ENCODE peak calls at places on chromosomes 2 and 18, in four cellular contexts. One of them, this sample, is unnamed.
A peak's percentile ranks its signal among the peaks of the same experiment; 100 is the strongest.

GRCh38 chr2:71784734-71785549 is 331.6 kb downstream of the DYSF start:
- DNase-seq in lower lobe of right lung: no peak
- DNase-seq in CD8-positive, alpha-beta T cell: peak; percentile 2
- DNase-seq in body of pancreas: no peak
- DNase-seq in this sample: no peak

GRCh38 chr2:119914266-119914665 is 98.6 kb upstream of the EPB41L5 start:
- DNase-seq in lower lobe of right lung: no peak
- DNase-seq in CD8-positive, alpha-beta T cell: no peak
- DNase-seq in body of pancreas: no peak
- DNase-seq in this sample: no peak

GRCh38 chr2:178718283-178718682 is 88.9 kb downstream of the TTN start:
- DNase-seq in lower lobe of right lung: no peak
- DNase-seq in body of pancreas: no peak
- DNase-seq in CD8-positive, alpha-beta T cell: no peak
- DNase-seq in this sample: no peak

GRCh38 chr18:59915606-59916005 is 15.8 kb downstream of the PMAIP1 start:
- DNase-seq in CD8-positive, alpha-beta T cell: no peak
- DNase-seq in body of pancreas: no peak
- DNase-seq in lower lobe of right lung: no peak
- DNase-seq in this sample: no peak

GRCh38 chr2:148653437-148653836 is 8.9 kb downstream of the EPC2 start:
- DNase-seq in body of pancreas: no peak
- DNase-seq in lower lobe of right lung: no peak
- DNase-seq in CD8-positive, alpha-beta T cell: no peak
- DNase-seq in this sample: no peak

GRCh38 chr2:108385411-108386071 is 7.8 kb downstream of the SULT1C4 start:
- DNase-seq in CD8-positive, alpha-beta T cell: no peak
- DNase-seq in lower lobe of right lung: no peak
- DNase-seq in body of pancreas: no peak
- DNase-seq in this sample: no peak

GRCh38 chr2:226797989-226798421 is 1.6 kb downstream of the IRS1 start:
- DNase-seq in CD8-positive, alpha-beta T cell: no peak
- DNase-seq in lower lobe of right lung: peak; percentile 45
- DNase-seq in body of pancreas: no peak
- DNase-seq in this sample: peak; percentile 77

GRCh38 chr18:34493566-34494358 is 216.3 kb upstream of the DTNA start:
- DNase-seq in lower lobe of right lung: peak; percentile 52
- DNase-seq in CD8-positive, alpha-beta T cell: no peak
- DNase-seq in body of pancreas: peak; percentile 68
- DNase-seq in this sample: peak; percentile 77

GRCh38 chr2:83971547-83971946 is 487.5 kb downstream of the SUCLG1 start:
- DNase-seq in CD8-positive, alpha-beta T cell: no peak
- DNase-seq in body of pancreas: no peak
- DNase-seq in lower lobe of right lung: no peak
- DNase-seq in this sample: no peak

GRCh38 chr2:216023055-216023648 is 9.8 kb upstream of the MREG start:
- DNase-seq in body of pancreas: peak; percentile 53
- DNase-seq in CD8-positive, alpha-beta T cell: peak; percentile 37
- DNase-seq in lower lobe of right lung: no peak
- DNase-seq in this sample: no peak

GRCh38 chr2:50143822-50144575 is 887.9 kb downstream of the NRXN1 start:
- DNase-seq in body of pancreas: no peak
- DNase-seq in lower lobe of right lung: no peak
- DNase-seq in CD8-positive, alpha-beta T cell: no peak
- DNase-seq in this sample: no peak

GRCh38 chr18:59957957-59958356 is 58.2 kb downstream of the PMAIP1 start:
- DNase-seq in body of pancreas: peak; percentile 57
- DNase-seq in CD8-positive, alpha-beta T cell: no peak
- DNase-seq in lower lobe of right lung: no peak
- DNase-seq in this sample: no peak

GRCh38 chr2:108918156-108918845 is 70.7 kb downstream of the EDAR start:
- DNase-seq in CD8-positive, alpha-beta T cell: no peak
- DNase-seq in lower lobe of right lung: no peak
- DNase-seq in body of pancreas: no peak
- DNase-seq in this sample: no peak

GRCh38 chr2:197201874-197202273 is 108.7 kb downstream of the ANKRD44 start:
- DNase-seq in lower lobe of right lung: no peak
- DNase-seq in CD8-positive, alpha-beta T cell: no peak
- DNase-seq in body of pancreas: no peak
- DNase-seq in this sample: no peak

GRCh38 chr2:10783421-10783820 is 29.2 kb downstream of the PDIA6 start:
- DNase-seq in lower lobe of right lung: no peak
- DNase-seq in body of pancreas: no peak
- DNase-seq in CD8-positive, alpha-beta T cell: no peak
- DNase-seq in this sample: no peak

GRCh38 chr2:214410918-214411554 is at the start of gene VWC2L:
- DNase-seq in CD8-positive, alpha-beta T cell: no peak
- DNase-seq in body of pancreas: peak; percentile 50
- DNase-seq in lower lobe of right lung: peak; percentile 70
- DNase-seq in this sample: peak; percentile 38

GRCh38 chr2:232683368-232683767 is 13.8 kb upstream of the GIGYF2 start:
- DNase-seq in body of pancreas: no peak
- DNase-seq in lower lobe of right lung: no peak
- DNase-seq in CD8-positive, alpha-beta T cell: no peak
- DNase-seq in this sample: no peak

GRCh38 chr2:171404719-171405118 is 29.1 kb downstream of the METTL8 start:
- DNase-seq in CD8-positive, alpha-beta T cell: no peak
- DNase-seq in body of pancreas: no peak
- DNase-seq in lower lobe of right lung: no peak
- DNase-seq in this sample: no peak

GRCh38 chr2:221969087-221969829 is 329.5 kb downstream of the PAX3 start:
- DNase-seq in body of pancreas: peak; percentile 25
- DNase-seq in CD8-positive, alpha-beta T cell: no peak
- DNase-seq in lower lobe of right lung: no peak
- DNase-seq in this sample: no peak

GRCh38 chr2:175131252-175131651 is 36.8 kb downstream of the ATF2 start:
- DNase-seq in body of pancreas: no peak
- DNase-seq in lower lobe of right lung: no peak
- DNase-seq in CD8-positive, alpha-beta T cell: no peak
- DNase-seq in this sample: no peak

DNA sequence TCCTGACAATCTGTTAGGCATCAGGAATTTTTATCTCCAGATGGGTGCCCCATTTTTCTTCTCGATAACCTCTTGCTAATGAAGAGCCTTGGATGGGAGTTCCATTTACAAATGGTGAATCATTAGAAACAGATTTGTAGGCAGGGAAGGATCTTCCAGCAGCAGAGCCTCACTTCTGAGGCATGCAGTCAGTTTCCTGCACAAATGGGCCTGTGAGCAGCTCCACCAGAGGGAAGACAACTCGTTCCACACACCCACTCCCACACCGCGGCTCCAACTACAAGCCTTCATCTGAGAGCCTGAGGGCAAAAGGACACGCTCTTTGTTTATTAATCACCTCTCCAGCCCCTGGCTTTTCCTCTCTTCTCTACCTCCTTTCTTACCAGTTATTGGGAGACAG is 108.5 kb downstream of the CTAGE1 start:
- DNase-seq in CD8-positive, alpha-beta T cell: no peak
- DNase-seq in lower lobe of right lung: no peak
- DNase-seq in body of pancreas: no peak
- DNase-seq in this sample: no peak
- H3K4me3 ChIP-seq in CD8-positive, alpha-beta T cell: no peak overlapping the region
- H3K4me3 ChIP-seq in lower lobe of right lung: no peak overlapping the region
- H3K4me3 ChIP-seq in body of pancreas: no peak overlapping the region
- H3K4me3 ChIP-seq in this sample: no peak overlapping the region

GRCh38 chr2:70554338-70554892 is 789 bp upstream of the TGFA start:
- DNase-seq in CD8-positive, alpha-beta T cell: no peak
- DNase-seq in lower lobe of right lung: no peak
- DNase-seq in body of pancreas: no peak
- DNase-seq in this sample: no peak

GRCh38 chr2:70551156-70551555 is 2.5 kb downstream of the TGFA start:
- DNase-seq in lower lobe of right lung: no peak
- DNase-seq in CD8-positive, alpha-beta T cell: no peak
- DNase-seq in body of pancreas: no peak
- DNase-seq in this sample: no peak

GRCh38 chr2:70553584-70554337 is at the start of gene TGFA:
- DNase-seq in lower lobe of right lung: peak; percentile 93
- DNase-seq in body of pancreas: peak; percentile 89
- DNase-seq in CD8-positive, alpha-beta T cell: peak; percentile 63
- DNase-seq in this sample: peak; percentile 95

GRCh38 chr2:70553334-70553583 is 367 bp downstream of the TGFA start:
- DNase-seq in body of pancreas: peak; percentile 67
- DNase-seq in CD8-positive, alpha-beta T cell: no peak
- DNase-seq in lower lobe of right lung: no peak
- DNase-seq in this sample: no peak

GRCh38 chr2:70552501-70553333 is 909 bp downstream of the TGFA start:
- DNase-seq in body of pancreas: peak; percentile 24
- DNase-seq in CD8-positive, alpha-beta T cell: peak; percentile 17
- DNase-seq in lower lobe of right lung: no peak
- DNase-seq in this sample: no peak
- H3K4me3 ChIP-seq in body of pancreas: peak overlapping the region; percentile 24
- H3K4me3 ChIP-seq in CD8-positive, alpha-beta T cell: peak overlapping the region; percentile 72
- H3K4me3 ChIP-seq in lower lobe of right lung: peak overlapping the region; percentile 74
- H3K4me3 ChIP-seq in this sample: peak overlapping the region; percentile 86

GRCh38 chr18:10460414-10461018 is 6.1 kb downstream of the APCDD1 start:
- DNase-seq in lower lobe of right lung: no peak
- DNase-seq in CD8-positive, alpha-beta T cell: no peak
- DNase-seq in body of pancreas: no peak
- DNase-seq in this sample: no peak

GRCh38 chr18:10454800-10455550 is 540 bp downstream of the APCDD1 start:
- DNase-seq in body of pancreas: peak; percentile 52
- DNase-seq in lower lobe of right lung: peak; percentile 70
- DNase-seq in CD8-positive, alpha-beta T cell: no peak
- DNase-seq in this sample: peak; percentile 82

GRCh38 chr18:10456718-10457499 is 2.5 kb downstream of the APCDD1 start:
- DNase-seq in body of pancreas: no peak
- DNase-seq in lower lobe of right lung: no peak
- DNase-seq in CD8-positive, alpha-beta T cell: no peak
- DNase-seq in this sample: no peak

GRCh38 chr18:10455726-10456453 is 1.5 kb downstream of the APCDD1 start:
- DNase-seq in body of pancreas: peak; percentile 40
- DNase-seq in lower lobe of right lung: no peak
- DNase-seq in CD8-positive, alpha-beta T cell: no peak
- DNase-seq in this sample: no peak

GRCh38 chr18:10457798-10458197 is 3.4 kb downstream of the APCDD1 start:
- DNase-seq in lower lobe of right lung: no peak
- DNase-seq in body of pancreas: no peak
- DNase-seq in CD8-positive, alpha-beta T cell: no peak
- DNase-seq in this sample: no peak
- H3K4me3 ChIP-seq in lower lobe of right lung: no peak overlapping the region
- H3K4me3 ChIP-seq in body of pancreas: no peak overlapping the region
- H3K4me3 ChIP-seq in CD8-positive, alpha-beta T cell: no peak overlapping the region
- H3K4me3 ChIP-seq in this sample: no peak overlapping the region

DNA sequence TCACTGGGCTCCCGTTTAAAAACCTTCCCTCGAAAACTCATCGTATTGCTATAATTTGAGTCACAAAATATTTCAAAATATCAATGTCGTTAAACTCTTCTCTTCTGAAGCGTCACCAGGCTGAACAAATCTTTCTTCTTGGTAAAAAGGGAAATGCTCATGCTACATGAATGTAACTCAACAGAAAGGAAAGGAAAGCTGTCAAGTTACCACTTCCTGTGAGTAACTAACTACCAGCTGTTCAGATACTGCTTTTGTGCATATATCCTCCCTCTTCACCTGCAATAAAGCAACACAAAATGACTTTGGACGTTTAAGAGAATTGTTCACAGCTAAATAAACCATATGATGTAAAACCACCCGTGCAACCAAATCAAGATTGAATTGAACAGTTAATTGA is 95.4 kb downstream of the DOCK10 start:
- DNase-seq in CD8-positive, alpha-beta T cell: no peak
- DNase-seq in lower lobe of right lung: no peak
- DNase-seq in body of pancreas: no peak
- DNase-seq in this sample: no peak
- H3K4me3 ChIP-seq in CD8-positive, alpha-beta T cell: peak overlapping the region; percentile 76
- H3K4me3 ChIP-seq in lower lobe of right lung: peak overlapping the region; percentile 33
- H3K4me3 ChIP-seq in body of pancreas: no peak overlapping the region
- H3K4me3 ChIP-seq in this sample: no peak overlapping the region

DNA sequence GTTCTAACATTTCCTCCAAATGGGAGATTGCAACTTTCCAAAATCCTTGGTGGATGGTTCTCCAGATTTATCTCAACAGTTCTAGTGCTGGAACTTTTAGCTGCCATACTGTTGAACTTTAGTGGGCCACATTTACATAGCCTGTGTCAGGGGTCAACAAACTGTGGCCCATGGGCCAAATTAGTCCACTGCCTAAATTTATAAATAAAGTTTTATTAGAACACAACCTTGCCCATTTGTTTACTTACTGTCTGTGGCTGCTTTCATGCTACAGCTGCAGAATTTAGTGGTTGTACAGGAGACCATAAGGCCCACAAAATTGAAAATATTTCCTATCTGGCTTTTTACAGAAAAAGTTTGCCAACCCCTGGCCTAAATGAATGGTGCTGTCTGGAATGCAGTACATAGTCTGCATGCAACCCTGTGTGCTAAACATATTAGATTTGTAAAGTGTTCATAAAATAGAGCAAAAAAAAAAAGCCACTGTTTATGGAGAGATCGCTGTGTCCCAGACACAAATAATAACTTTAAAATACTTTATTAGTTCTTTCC is 30.3 kb downstream of the MGAT5 start:
- DNase-seq in CD8-positive, alpha-beta T cell: no peak
- DNase-seq in body of pancreas: no peak
- DNase-seq in lower lobe of right lung: no peak
- DNase-seq in this sample: no peak
- H3K4me3 ChIP-seq in CD8-positive, alpha-beta T cell: no peak overlapping the region
- H3K4me3 ChIP-seq in body of pancreas: no peak overlapping the region
- H3K4me3 ChIP-seq in lower lobe of right lung: no peak overlapping the region
- H3K4me3 ChIP-seq in this sample: no peak overlapping the region

GRCh38 chr2:29097569-29097968 is 17.6 kb upstream of the CLIP4 start:
- DNase-seq in lower lobe of right lung: no peak
- DNase-seq in CD8-positive, alpha-beta T cell: no peak
- DNase-seq in body of pancreas: no peak
- DNase-seq in this sample: no peak

GRCh38 chr2:29100564-29100963 is 14.7 kb upstream of the CLIP4 start:
- DNase-seq in lower lobe of right lung: no peak
- DNase-seq in CD8-positive, alpha-beta T cell: no peak
- DNase-seq in body of pancreas: no peak
- DNase-seq in this sample: no peak

GRCh38 chr2:29096969-29097368 is 18.2 kb upstream of the CLIP4 start:
- DNase-seq in CD8-positive, alpha-beta T cell: no peak
- DNase-seq in lower lobe of right lung: no peak
- DNase-seq in body of pancreas: no peak
- DNase-seq in this sample: no peak
- H3K4me3 ChIP-seq in CD8-positive, alpha-beta T cell: no peak overlapping the region
- H3K4me3 ChIP-seq in lower lobe of right lung: no peak overlapping the region
- H3K4me3 ChIP-seq in body of pancreas: no peak overlapping the region
- H3K4me3 ChIP-seq in this sample: no peak overlapping the region

DNA sequence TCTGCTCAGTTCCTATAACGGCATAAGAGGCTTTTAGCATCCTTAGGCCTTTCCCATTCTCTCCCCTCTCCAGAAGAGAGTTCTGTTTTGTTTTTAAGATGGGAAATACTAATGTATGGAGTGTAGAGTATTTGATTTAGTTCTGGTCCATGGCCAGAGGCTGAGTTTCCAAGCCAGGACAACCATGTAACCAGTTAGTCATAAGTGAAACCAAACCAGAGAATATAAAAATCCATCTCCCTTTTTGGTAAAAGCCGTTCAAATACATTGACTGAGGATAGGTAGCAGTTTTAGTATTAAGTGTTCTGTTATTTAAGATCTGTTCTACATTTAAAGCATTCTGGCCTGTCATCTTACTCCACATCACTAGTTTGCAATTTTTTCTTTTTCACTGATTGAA is 3.1 kb downstream of the PSMD1 start:
- DNase-seq in CD8-positive, alpha-beta T cell: no peak
- DNase-seq in body of pancreas: no peak
- DNase-seq in lower lobe of right lung: no peak
- DNase-seq in this sample: no peak
- H3K4me3 ChIP-seq in CD8-positive, alpha-beta T cell: no peak overlapping the region
- H3K4me3 ChIP-seq in body of pancreas: no peak overlapping the region
- H3K4me3 ChIP-seq in lower lobe of right lung: no peak overlapping the region
- H3K4me3 ChIP-seq in this sample: no peak overlapping the region